ENCODE peak calls at places on chromosome 6, in seven cellular contexts. One of them, this sample, is unnamed.

GRCh38 chr6:70547905-70548304 is 18.8 kb upstream of the SDHAF4 start:
- DNase-seq in H1: no peak
- DNase-seq in GM23338: no peak
- DNase-seq in HepG2: no peak
- DNase-seq in endothelial cell of umbilical vein: no peak
- DNase-seq in HCT116: no peak
- DNase-seq in GM12878: no peak
- DNase-seq in this sample: no peak

GRCh38 chr6:66179363-66179762 is 472.3 kb upstream of the EYS start:
- DNase-seq in H1: no peak
- DNase-seq in GM23338: no peak
- DNase-seq in HepG2: no peak
- DNase-seq in endothelial cell of umbilical vein: no peak
- DNase-seq in HCT116: no peak
- DNase-seq in GM12878: no peak
- DNase-seq in this sample: no peak

GRCh38 chr6:113813207-113813606 is 43.9 kb upstream of the MARCKS start:
- DNase-seq in H1: no peak
- DNase-seq in GM23338: no peak
- DNase-seq in HepG2: no peak
- DNase-seq in endothelial cell of umbilical vein: no peak
- DNase-seq in HCT116: no peak
- DNase-seq in GM12878: no peak
- DNase-seq in this sample: no peak

GRCh38 chr6:160750276-160750689 is 48.2 kb downstream of the PLG start:
- DNase-seq in H1: peak; percentile 38
- DNase-seq in GM23338: peak; percentile 85
- DNase-seq in HepG2: peak; percentile 18
- DNase-seq in endothelial cell of umbilical vein: no peak
- DNase-seq in HCT116: peak; percentile 18
- DNase-seq in GM12878: peak; percentile 39
- DNase-seq in this sample: no peak

GRCh38 chr6:41531591-41532582 is 14.3 kb upstream of the FOXP4 start:
- DNase-seq in H1: no peak
- DNase-seq in GM23338: no peak
- DNase-seq in HepG2: no peak
- DNase-seq in endothelial cell of umbilical vein: peak; percentile 50
- DNase-seq in HCT116: no peak
- DNase-seq in GM12878: peak; percentile 92
- DNase-seq in this sample: peak; percentile 76

GRCh38 chr6:3061501-3061941 is 6.8 kb upstream of the RIPK1 start:
- DNase-seq in H1: no peak
- DNase-seq in GM23338: no peak
- DNase-seq in HepG2: no peak
- DNase-seq in endothelial cell of umbilical vein: no peak
- DNase-seq in HCT116: no peak
- DNase-seq in GM12878: no peak
- DNase-seq in this sample: no peak

GRCh38 chr6:5499644-5500306 is 238.5 kb downstream of the FARS2 start:
- DNase-seq in H1: no peak
- DNase-seq in GM23338: no peak
- DNase-seq in HepG2: no peak
- DNase-seq in endothelial cell of umbilical vein: peak; percentile 23
- DNase-seq in HCT116: no peak
- DNase-seq in GM12878: no peak
- DNase-seq in this sample: no peak

GRCh38 chr6:128233501-128233900 is 286.9 kb downstream of the PTPRK start:
- DNase-seq in H1: no peak
- DNase-seq in GM23338: no peak
- DNase-seq in HepG2: no peak
- DNase-seq in endothelial cell of umbilical vein: no peak
- DNase-seq in HCT116: no peak
- DNase-seq in GM12878: no peak
- DNase-seq in this sample: no peak

GRCh38 chr6:121999458-122000065 is 399.9 kb upstream of the HSF2 start:
- DNase-seq in H1: no peak
- DNase-seq in GM23338: peak; percentile 21
- DNase-seq in HepG2: no peak
- DNase-seq in endothelial cell of umbilical vein: no peak
- DNase-seq in HCT116: no peak
- DNase-seq in GM12878: no peak
- DNase-seq in this sample: no peak

GRCh38 chr6:32972353-32973143 is 4.2 kb downstream of the BRD2 start:
- DNase-seq in H1: no peak
- DNase-seq in GM23338: peak; percentile 35
- DNase-seq in HepG2: no peak
- DNase-seq in endothelial cell of umbilical vein: no peak
- DNase-seq in HCT116: no peak
- DNase-seq in GM12878: no peak
- DNase-seq in this sample: no peak
- H3K36me3 ChIP-seq in H1: peaks cover 56% of the 10 kb centered on the region
- H3K36me3 ChIP-seq in GM23338: peaks cover 46% of the 10 kb centered on the region
- H3K36me3 ChIP-seq in HepG2: peaks cover 52% of the 10 kb centered on the region
- H3K36me3 ChIP-seq in endothelial cell of umbilical vein: peaks cover 28% of the 10 kb centered on the region
- H3K36me3 ChIP-seq in HCT116: peaks cover 52% of the 10 kb centered on the region
- H3K36me3 ChIP-seq in GM12878: peaks cover 40% of the 10 kb centered on the region
- H3K36me3 ChIP-seq in this sample: peaks cover 54% of the 10 kb centered on the region

GRCh38 chr6:148973809-148974208 is 227.0 kb downstream of the UST start:
- DNase-seq in H1: no peak
- DNase-seq in GM23338: peak; percentile 68
- DNase-seq in HepG2: no peak
- DNase-seq in endothelial cell of umbilical vein: no peak
- DNase-seq in HCT116: peak; percentile 21
- DNase-seq in GM12878: no peak
- DNase-seq in this sample: peak; percentile 20
- TF ChIP-seq POLR2AphosphoS5 in H1: no peak
- TF ChIP-seq POLR2AphosphoS5 in GM23338: no peak
- TF ChIP-seq POLR2AphosphoS5 in HepG2: no peak
- TF ChIP-seq POLR2AphosphoS5 in endothelial cell of umbilical vein: no peak
- TF ChIP-seq POLR2AphosphoS5 in HCT116: no peak
- TF ChIP-seq POLR2AphosphoS5 in GM12878: no peak
- TF ChIP-seq POLR2AphosphoS5 in this sample: peak; percentile 17

DNA sequence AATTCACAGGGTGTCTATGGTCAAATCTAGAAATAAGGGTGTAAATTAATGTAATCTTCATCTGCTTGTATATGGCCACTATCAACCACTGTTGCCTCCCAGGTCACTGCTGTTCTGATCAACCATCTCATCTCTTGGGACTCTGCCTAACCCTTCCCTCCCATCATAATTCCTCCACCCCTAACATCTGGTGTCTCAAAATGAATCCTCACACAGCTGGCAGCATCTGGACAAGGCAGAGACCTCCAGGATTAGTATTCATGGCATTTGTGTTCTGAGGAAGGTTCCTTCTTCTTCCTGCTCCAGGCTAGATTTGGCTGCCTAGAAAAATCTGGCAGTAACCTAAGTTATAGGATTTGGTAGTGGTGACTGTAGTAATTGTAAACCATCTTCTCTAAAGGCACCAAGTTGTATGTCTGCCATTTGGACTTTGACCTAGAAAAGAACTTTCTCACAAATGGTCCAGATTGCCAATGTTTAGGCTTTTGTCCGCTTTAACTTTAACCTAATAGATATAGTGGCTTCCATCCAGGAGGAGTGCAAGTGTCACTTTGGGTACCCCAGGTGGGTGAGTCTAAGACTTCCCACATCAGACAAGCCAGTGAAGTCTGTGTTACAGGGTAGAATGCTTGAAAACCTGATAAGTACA is 3.2 kb upstream of the PHACTR2 start:
- DNase-seq in H1: no peak
- DNase-seq in GM23338: no peak
- DNase-seq in HepG2: peak; percentile 49
- DNase-seq in endothelial cell of umbilical vein: no peak
- DNase-seq in HCT116: no peak
- DNase-seq in GM12878: no peak
- DNase-seq in this sample: no peak
- TF ChIP-seq EZH2 in H1: no peak
- TF ChIP-seq EZH2 in GM23338: no peak
- TF ChIP-seq EZH2 in HepG2: no peak
- TF ChIP-seq EZH2 in endothelial cell of umbilical vein: no peak
- TF ChIP-seq EZH2 in HCT116: no peak
- TF ChIP-seq EZH2 in GM12878: no peak
- TF ChIP-seq EZH2 in this sample: no peak

GRCh38 chr6:87660226-87660886 is 41.7 kb downstream of the AKIRIN2 start:
- DNase-seq in H1: no peak
- DNase-seq in GM23338: no peak
- DNase-seq in HepG2: no peak
- DNase-seq in endothelial cell of umbilical vein: peak; percentile 22
- DNase-seq in HCT116: no peak
- DNase-seq in GM12878: no peak
- DNase-seq in this sample: no peak
- H3K36me3 ChIP-seq in H1: peaks cover 53% of the 10 kb centered on the region
- H3K36me3 ChIP-seq in GM23338: peaks cover 27% of the 10 kb centered on the region
- H3K36me3 ChIP-seq in HepG2: peaks cover 13% of the 10 kb centered on the region
- H3K36me3 ChIP-seq in endothelial cell of umbilical vein: no peaks in the 10 kb centered on the region
- H3K36me3 ChIP-seq in HCT116: peaks cover 6% of the 10 kb centered on the region
- H3K36me3 ChIP-seq in GM12878: peaks cover 15% of the 10 kb centered on the region
- H3K36me3 ChIP-seq in this sample: peaks cover 26% of the 10 kb centered on the region

DNA sequence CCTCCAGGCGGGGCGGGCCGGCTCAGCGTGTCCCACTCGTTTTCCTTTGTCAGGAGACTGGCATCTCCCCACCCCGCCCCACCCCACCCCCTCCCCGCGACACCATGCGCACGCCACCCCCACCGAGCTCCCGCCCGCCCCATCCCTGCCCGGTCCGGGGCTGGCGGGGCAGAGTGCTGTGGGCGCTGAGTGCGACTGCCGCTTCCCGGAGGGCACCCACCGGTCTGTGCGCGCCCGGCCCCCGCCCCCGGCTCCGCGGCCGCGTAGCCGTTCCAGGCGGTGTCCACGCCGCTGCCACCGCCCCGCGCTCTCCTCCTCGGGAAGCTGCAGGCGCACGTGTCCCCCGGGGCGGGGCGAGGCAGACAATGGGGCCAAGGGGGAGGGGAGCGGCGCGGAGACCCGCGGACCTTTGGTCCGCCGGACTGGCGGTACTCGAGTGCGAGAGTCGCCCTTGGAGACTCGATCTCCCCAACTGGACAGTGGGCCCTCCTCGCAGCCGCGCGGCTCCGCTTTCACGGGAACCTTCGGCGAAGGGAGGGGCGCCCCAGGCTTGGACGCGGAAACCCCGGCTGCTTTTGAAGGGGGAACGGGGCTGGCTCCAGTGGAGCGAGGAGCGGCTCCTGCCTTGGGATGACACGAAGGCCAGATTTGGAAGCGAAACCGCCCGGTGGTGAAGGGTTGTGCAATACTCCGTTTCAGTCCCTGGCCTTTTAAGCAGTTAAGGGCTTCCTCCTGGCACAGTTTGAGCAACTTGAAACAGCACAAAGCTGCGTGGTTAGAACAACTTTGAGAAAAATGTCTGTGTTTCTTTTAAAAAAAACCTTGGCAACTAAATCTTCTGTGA is 1.1 kb upstream of the SYNCRIP start:
- DNase-seq in H1: peak; percentile 63
- DNase-seq in GM23338: peak; percentile 88
- DNase-seq in HepG2: peak; percentile 85
- DNase-seq in endothelial cell of umbilical vein: peak; percentile 93
- DNase-seq in HCT116: peak; percentile 78
- DNase-seq in GM12878: peak; percentile 89
- DNase-seq in this sample: peak; percentile 57
- TF ChIP-seq POLR2AphosphoS5 in H1: peak; percentile 83
- TF ChIP-seq POLR2AphosphoS5 in GM23338: peak; percentile 69
- TF ChIP-seq POLR2AphosphoS5 in HepG2: peak; percentile 75
- TF ChIP-seq POLR2AphosphoS5 in endothelial cell of umbilical vein: peak; percentile 80
- TF ChIP-seq POLR2AphosphoS5 in HCT116: no peak
- TF ChIP-seq POLR2AphosphoS5 in GM12878: peak; percentile 67
- TF ChIP-seq POLR2AphosphoS5 in this sample: peak; percentile 61

This sample was measured in SK-N-MC.